ENCODE peak calls at places on chromosomes 1 and 21, in four cellular contexts. N, W, K and H are unnamed samples.

GRCh38 chr1:56098956-56099355 is 480.4 kb downstream of the PLPP3 start:
- DNase-seq in N (no peak), K (no peak), W (no peak), H (no peak)

GRCh38 chr1:93021539-93022134 is 57.4 kb upstream of the MTF2 start:
- DNase-seq in N (no peak), K (no peak), W (peak), H (peak)

GRCh38 chr1:8314346-8315280 is 3.3 kb upstream of the SLC45A1 start:
- DNase-seq in W (peak), N (peak), K (peak), H (no peak)

GRCh38 chr1:190365283-190365682 is 112.4 kb downstream of the BRINP3 start:
- DNase-seq in K (no peak), W (no peak), N (no peak), H (no peak)

GRCh38 chr1:185291159-185291558 is 25.9 kb downstream of the IVNS1ABP start:
- DNase-seq in K (no peak), W (no peak), N (no peak), H (no peak)

GRCh38 chr1:7702365-7702764 is 68.7 kb upstream of the VAMP3 start:
- DNase-seq in W (no peak), K (no peak), N (no peak), H (no peak)

GRCh38 chr1:170669586-170670332 is 5.8 kb downstream of the PRRX1 start:
- DNase-seq in K (no peak), N (no peak), W (no peak), H (no peak)

GRCh38 chr1:63027176-63027575 is 243.2 kb downstream of the ATG4C start:
- DNase-seq in W (no peak), N (no peak), K (no peak), H (no peak)

GRCh38 chr1:39649786-39650185 is 10.3 kb upstream of the HEYL start:
- DNase-seq in W (no peak), K (no peak), N (no peak), H (no peak)

GRCh38 chr1:226980565-226981385 is 40.7 kb downstream of the COQ8A start:
- DNase-seq in W (no peak), K (peak), N (no peak), H (no peak)

GRCh38 chr1:160740133-160740688 is 1.2 kb downstream of the SLAMF7 start:
- DNase-seq in K (no peak), W (no peak), N (no peak), H (no peak)

GRCh38 chr1:172885411-172885810 is 165.3 kb downstream of the TNFSF18 start:
- DNase-seq in W (no peak), N (no peak), K (no peak), H (no peak)

GRCh38 chr1:179586107-179586823 is 5.4 kb upstream of the TDRD5 start:
- DNase-seq in W (peak), N (no peak), K (peak), H (no peak)

GRCh38 chr1:156281281-156282142 is 1.1 kb downstream of the SMG5 start:
- DNase-seq in W (no peak), K (no peak), N (no peak), H (peak)

GRCh38 chr1:43548285-43549271 is 17.9 kb downstream of the PTPRF start:
- DNase-seq in W (peak), K (no peak), N (no peak), H (no peak)

GRCh38 chr1:93750946-93751345 is 69.3 kb upstream of the BCAR3 start:
- DNase-seq in W (no peak), N (no peak), K (no peak), H (peak)

GRCh38 chr1:42968654-42969053 is 10.0 kb upstream of the SLC2A1 start:
- DNase-seq in N (no peak), W (no peak), K (no peak), H (no peak)

GRCh38 chr21:39385299-39386145 is 36.6 kb upstream of the HMGN1 start:
- DNase-seq in K (peak), W (peak), N (peak), H (no peak)

GRCh38 chr1:119689511-119689910 is 22.2 kb upstream of the PHGDH start:
- DNase-seq in K (no peak), W (no peak), N (no peak), H (no peak)

GRCh38 chr1:37306871-37307270 is 167.5 kb upstream of the ZC3H12A start:
- DNase-seq in W (no peak), K (no peak), N (no peak), H (no peak)

GRCh38 chr1:57111210-57111609 is 145.4 kb upstream of the C8B start:
- DNase-seq in W (no peak), K (no peak), N (no peak), H (no peak)

DNA sequence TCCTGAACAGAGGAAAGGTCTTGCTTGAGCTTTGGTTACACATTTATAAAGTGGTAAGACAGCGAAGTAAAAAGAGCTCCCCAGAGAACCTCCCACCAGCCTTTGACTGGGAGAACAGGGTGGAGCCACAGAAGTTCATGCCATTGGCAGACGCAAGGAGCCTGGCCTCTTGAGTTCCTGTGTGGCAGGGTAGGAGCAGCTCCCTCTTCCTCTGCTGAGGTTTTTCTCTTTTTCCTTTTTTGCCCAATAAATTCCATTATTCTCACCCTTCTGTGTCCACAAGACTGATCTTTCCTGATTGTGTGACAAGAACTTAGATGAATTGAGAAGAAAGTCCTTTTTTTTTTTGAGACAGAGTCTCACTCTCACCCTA is 4.3 kb downstream of the THEM4 start:
- DNase-seq in N (no peak), W (no peak), K (no peak), H (no peak)
- TF ChIP-seq POLR2A in N (no peak), W (no peak), K (no peak), H (no peak)

DNA sequence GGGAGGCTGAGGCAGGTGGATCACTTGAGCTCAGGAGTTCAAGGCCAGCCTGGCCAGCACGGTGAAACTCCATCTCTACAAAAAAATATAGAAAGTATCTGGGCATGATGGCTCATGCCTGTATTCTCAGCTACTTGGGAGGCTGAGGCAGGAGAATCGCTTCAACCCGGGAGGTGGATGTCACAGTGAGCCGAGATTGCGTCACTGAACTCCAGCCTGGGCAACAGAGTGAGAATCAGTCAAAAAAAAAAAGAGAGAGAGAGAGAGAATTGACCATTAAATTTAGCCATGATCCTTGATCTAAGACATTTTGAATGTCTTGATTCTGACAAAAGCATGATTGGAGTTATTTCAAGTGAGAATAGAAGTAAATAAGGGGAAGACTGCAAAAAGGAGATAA is 19.1 kb downstream of the RBM11 start:
- DNase-seq in K (no peak), W (no peak), N (no peak), H (no peak)
- TF ChIP-seq POLR2A in K (no peak), W (no peak), N (no peak), H (no peak)

GRCh38 chr1:31715097-31715872 is 11.5 kb upstream of the COL16A1 start:
- DNase-seq in N (peak), W (peak), K (peak), H (no peak)
- TF ChIP-seq POLR2A in N (peak), W (peak), K (peak), H (no peak)

GRCh38 chr1:116474921-116475849 is 95.6 kb downstream of the CD58 start:
- DNase-seq in N (no peak), W (no peak), K (no peak), H (no peak)
- TF ChIP-seq POLR2A in N (no peak), W (no peak), K (no peak), H (no peak)